ENCODE peak calls at places on chromosomes 5 and 9, in nine cellular contexts. F, Z, K, S, Q, A, G, E and U are unnamed samples.
A peak's percentile ranks its signal among the peaks of the same experiment; 100 is the strongest.

GRCh38 chr9:116137010-116137409 is 16.6 kb upstream of the PAPPA start:
- DNase-seq in F (no peak), Z (no peak), K (no peak), S (no peak), Q (no peak), A (no peak), G (no peak), E (no peak), U (no peak)

GRCh38 chr9:22084336-22085035 is 75.4 kb upstream of the CDKN2B start:
- DNase-seq in F (peak; percentile 92), Z (no peak), K (peak; percentile 97), S (no peak), Q (no peak), A (peak; percentile 91), G (peak; percentile 80), E (no peak), U (no peak)

GRCh38 chr9:81848472-81848871 is 79.8 kb upstream of the SPATA31D4 start:
- DNase-seq in F (peak; percentile 44), Z (no peak), K (peak; percentile 66), S (no peak), Q (no peak), A (peak; percentile 32), G (peak; percentile 50), E (no peak), U (no peak)

GRCh38 chr9:28212979-28213378 is 639.7 kb upstream of the C9orf72 start:
- DNase-seq in F (peak; percentile 91), Z (no peak), K (peak; percentile 56), S (no peak), Q (no peak), A (peak; percentile 78), G (peak; percentile 56), E (peak; percentile 8), U (no peak)

GRCh38 chr9:125422853-125423252 is 161.2 kb downstream of the GAPVD1 start:
- DNase-seq in F (no peak), Z (no peak), K (no peak), S (no peak), Q (no peak), A (no peak), G (no peak), E (no peak), U (no peak)

GRCh38 chr9:130660683-130661460 is 3.5 kb upstream of the PRDM12 start:
- DNase-seq in F (no peak), Z (no peak), K (no peak), S (no peak), Q (no peak), A (no peak), G (no peak), E (no peak), U (no peak)

GRCh38 chr9:98375138-98375726 is 119.8 kb upstream of the TBC1D2 start:
- DNase-seq in F (peak; percentile 29), Z (no peak), K (peak; percentile 93), S (no peak), Q (no peak), A (peak; percentile 17), G (peak; percentile 55), E (no peak), U (no peak)

GRCh38 chr5:95963650-95964410 is 2.2 kb upstream of the ELL2 start:
- DNase-seq in F (peak; percentile 80), Z (no peak), K (no peak), S (no peak), Q (no peak), A (peak; percentile 78), G (peak; percentile 48), E (no peak), U (no peak)

DNA sequence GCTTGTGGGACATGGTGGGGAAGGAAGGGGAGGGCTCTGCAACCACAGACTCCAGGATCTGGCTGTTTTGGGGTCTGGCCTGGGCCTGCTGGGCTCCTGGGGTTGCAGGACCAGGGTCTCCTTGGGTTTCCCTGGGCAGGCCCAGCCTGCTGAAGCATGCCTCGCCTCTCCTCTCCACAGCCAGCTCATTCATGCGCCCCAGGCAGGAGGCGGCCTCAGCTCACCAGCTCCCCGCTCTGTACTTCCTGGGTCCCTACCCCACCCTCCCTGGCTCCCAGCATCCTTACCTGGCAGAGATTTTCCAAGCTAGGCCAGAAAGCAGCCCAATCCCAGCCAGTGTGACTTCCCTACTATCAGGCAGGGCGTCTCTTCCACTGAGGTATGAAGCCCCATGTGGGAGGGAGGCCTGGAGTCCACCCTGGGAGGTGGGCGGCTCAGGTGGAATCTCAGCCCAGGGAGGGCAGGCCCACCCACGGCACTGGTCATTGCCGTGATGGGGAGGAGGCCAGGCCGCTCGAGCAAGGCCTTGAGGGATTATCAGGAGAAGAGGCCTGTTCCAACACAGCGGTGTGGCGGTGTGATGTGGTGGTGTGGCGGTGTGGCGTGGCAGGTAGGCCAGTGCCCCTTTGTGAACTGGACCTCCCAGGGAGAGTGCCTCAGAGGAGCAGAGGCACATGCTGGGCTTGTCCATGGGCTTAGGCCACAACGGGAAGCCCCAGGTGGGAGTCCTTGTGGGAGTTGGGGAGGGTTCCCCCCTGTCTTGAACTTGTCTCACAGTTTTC is 103.4 kb downstream of the DAB2IP start:
- DNase-seq in F (no peak), Z (no peak), K (no peak), S (no peak), Q (no peak), A (peak; percentile 65), G (no peak), E (no peak), U (no peak)
- TF ChIP-seq CTCF in F (no peak), Z (no peak), K (no peak), S (no peak), Q (no peak), A (peak; percentile 31), G (no peak), E (no peak), U (no peak)

DNA sequence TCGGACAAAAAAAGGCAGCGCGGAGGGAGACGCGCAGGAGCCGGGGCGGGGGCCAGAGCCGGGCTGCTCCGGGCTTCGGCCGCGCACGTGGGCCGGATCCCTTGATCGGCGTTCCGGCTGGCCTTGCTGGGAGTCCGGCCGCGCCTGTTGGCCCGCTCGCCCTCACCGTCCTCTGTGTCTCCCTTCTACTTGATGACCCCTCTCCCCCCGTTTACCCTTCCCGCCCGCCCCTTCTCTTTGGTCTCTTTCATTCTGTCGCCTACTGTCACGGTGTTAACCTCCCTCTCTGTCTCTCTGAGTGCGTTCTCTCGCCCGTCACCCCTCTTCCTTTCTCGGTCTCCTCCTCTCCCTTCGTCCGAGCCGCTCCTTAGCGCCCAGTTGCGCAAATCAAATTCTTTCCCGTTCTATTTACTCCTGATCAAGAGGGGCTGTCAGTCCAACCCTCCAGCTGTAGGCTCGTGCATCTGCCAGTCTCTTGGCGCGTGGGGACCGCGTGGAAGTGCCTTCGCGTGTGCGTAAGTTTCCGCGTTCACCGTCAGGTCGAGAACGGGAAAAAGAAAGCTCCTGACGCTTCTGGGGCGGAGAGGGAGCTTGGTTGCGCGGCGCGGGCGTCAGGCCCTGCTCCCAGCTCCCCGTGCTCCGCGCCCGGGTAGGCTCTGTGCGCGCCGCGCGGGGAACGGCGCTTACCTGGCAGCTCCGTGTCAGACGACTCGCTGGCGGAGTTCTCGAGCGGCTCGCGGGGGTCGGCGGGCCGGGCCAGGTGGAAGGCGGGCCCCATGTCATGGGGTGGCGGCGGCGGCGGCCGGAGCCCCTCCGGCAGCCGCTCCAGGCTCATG is 784 bp downstream of the PITX1 start:
- DNase-seq in F (peak; percentile 24), Z (no peak), K (peak; percentile 56), S (no peak), Q (no peak), A (peak; percentile 75), G (no peak), E (no peak), U (no peak)
- H3K27ac ChIP-seq in F (peak overlapping the region; percentile 30), Z (no peak overlapping the region), K (peak overlapping the region; percentile 73), S (peak overlapping the region; percentile 26), Q (no peak overlapping the region), A (peak overlapping the region; percentile 8), G (no peak overlapping the region), E (peak overlapping the region; percentile 92), U (no peak overlapping the region)

GRCh38 chr5:2659071-2659470 is 92.4 kb downstream of the IRX2 start:
- DNase-seq in F (no peak), Z (no peak), K (no peak), S (no peak), Q (no peak), A (no peak), G (no peak), E (no peak), U (no peak)

GRCh38 chr5:2660305-2660704 is 91.2 kb downstream of the IRX2 start:
- DNase-seq in F (no peak), Z (no peak), K (no peak), S (no peak), Q (no peak), A (no peak), G (no peak), E (no peak), U (no peak)

GRCh38 chr5:2666081-2666480 is 85.4 kb downstream of the IRX2 start:
- DNase-seq in F (no peak), Z (no peak), K (no peak), S (no peak), Q (no peak), A (no peak), G (no peak), E (no peak), U (no peak)

GRCh38 chr5:2658421-2658820 is 93.1 kb downstream of the IRX2 start:
- DNase-seq in F (no peak), Z (no peak), K (peak; percentile 2), S (no peak), Q (no peak), A (peak; percentile 45), G (no peak), E (no peak), U (no peak)

DNA sequence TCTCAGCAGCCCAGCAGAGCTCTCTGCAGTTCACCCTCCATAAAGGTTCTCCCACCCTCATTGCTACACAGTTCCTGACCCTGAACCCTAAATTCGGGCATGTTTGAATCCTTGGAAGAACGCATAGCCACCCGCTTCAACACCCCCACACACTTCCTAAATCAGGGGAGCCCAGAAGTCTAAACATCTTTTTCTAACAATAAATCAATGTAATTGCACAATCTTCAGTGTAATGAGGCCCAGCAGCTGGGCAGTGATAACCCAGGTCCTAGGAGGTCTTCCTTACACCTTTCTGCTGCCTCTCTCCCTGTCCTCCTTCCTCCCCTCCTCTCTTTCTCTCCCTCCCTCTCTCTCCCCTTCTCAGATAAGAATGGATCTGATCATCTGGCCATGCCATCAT is 88.0 kb downstream of the IRX2 start:
- DNase-seq in F (no peak), Z (no peak), K (no peak), S (no peak), Q (no peak), A (no peak), G (no peak), E (no peak), U (no peak)
- H3K9me3 ChIP-seq in F (no peaks in the 10 kb centered on the region), Z (no peaks in the 10 kb centered on the region), K (peaks cover 17% of the 10 kb centered on the region), S (no peaks in the 10 kb centered on the region), Q (no peaks in the 10 kb centered on the region), A (peaks cover 2% of the 10 kb centered on the region), G (no peaks in the 10 kb centered on the region), E (no peaks in the 10 kb centered on the region), U (no peaks in the 10 kb centered on the region)

DNA sequence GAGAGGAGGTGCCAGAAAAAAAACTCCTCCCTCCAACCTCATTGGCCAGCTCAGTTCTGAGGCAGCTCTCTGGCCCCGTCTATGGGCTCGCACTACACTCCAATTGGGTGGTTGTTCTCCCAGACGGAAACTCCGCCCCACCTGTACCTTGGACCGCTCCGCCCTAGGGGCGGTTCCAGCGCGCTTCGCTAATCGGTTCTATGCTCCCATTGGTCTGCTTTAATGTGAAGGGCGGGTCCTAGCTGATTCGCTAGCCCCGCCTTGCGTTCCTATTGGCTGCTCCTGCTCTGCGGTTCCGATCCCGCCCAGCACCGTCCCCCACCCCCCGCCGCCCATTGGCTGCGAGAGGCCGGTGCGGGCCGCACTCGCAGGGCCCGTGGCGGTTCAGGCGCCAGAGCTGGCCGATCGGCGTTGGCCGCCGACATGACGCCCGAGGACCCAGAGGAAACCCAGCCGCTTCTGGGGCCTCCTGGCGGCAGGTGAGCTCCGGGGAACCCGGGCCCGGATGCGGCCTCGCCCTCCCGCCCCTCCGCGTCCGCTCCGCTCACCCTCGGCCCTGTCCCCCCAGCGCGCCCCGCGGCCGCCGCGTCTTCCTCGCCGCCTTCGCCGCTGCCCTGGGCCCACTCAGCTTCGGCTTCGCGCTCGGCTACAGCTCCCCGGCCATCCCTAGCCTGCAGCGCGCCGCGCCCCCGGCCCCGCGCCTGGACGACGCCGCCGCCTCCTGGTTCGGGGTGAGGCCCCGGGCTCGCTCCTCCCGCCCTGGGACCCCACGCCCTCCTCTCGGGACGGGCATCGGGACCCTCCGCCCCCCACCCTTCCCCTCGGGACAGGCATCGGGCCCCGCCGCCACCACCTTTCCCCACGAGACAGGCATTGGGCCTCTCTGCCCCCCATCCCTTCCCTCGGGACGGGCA is at the start of gene SLC2A8:
- DNase-seq in F (peak; percentile 99), Z (peak; percentile 99), K (peak; percentile 99), S (peak; percentile 99), Q (peak; percentile 99), A (peak; percentile 100), G (peak; percentile 99), E (peak; percentile 98), U (peak; percentile 71)
- TF ChIP-seq CTCF in F (peak; percentile 7), Z (peak; percentile 54), K (peak; percentile 1), S (peak; percentile 11), Q (peak; percentile 53), A (peak; percentile 30), G (no peak), E (no peak), U (peak; percentile 18)